ENCODE peak calls at places on chromosomes 11 and 22, in four cellular contexts. Q, L, N and C are unnamed samples.

GRCh38 chr11:93100211-93100610 is 97.6 kb downstream of the SLC36A4 start:
- DNase-seq in N (no peak), L (peak), Q (no peak), C (no peak)

GRCh38 chr11:34351687-34352469 is 5.9 kb downstream of the ABTB2 start:
- DNase-seq in N (no peak), L (no peak), Q (no peak), C (no peak)

GRCh38 chr11:31779268-31779879 is 31.7 kb downstream of the PAX6 start:
- DNase-seq in L (peak), Q (peak), N (no peak), C (no peak)

GRCh38 chr22:49380095-49380827 is 447.4 kb downstream of the BRD1 start:
- DNase-seq in N (no peak), Q (no peak), L (no peak), C (no peak)

GRCh38 chr11:37026326-37026725 is 428.3 kb upstream of the RAG2 start:
- DNase-seq in Q (no peak), N (no peak), L (no peak), C (no peak)

GRCh38 chr11:112174789-112175595 is at the start of gene BCO2:
- DNase-seq in Q (peak), L (peak), N (peak), C (peak)

GRCh38 chr11:43756575-43756974 is 76.0 kb downstream of the HSD17B12 start:
- DNase-seq in N (no peak), L (peak), Q (no peak), C (no peak)

GRCh38 chr22:29166180-29166579 is 39.5 kb upstream of the EMID1 start:
- DNase-seq in N (no peak), Q (no peak), L (no peak), C (no peak)

GRCh38 chr22:20464096-20464614 is 26.5 kb upstream of the SCARF2 start:
- DNase-seq in Q (no peak), L (no peak), N (no peak), C (no peak)

GRCh38 chr11:394034-394857 is at the start of gene PKP3:
- DNase-seq in Q (peak), N (no peak), L (peak), C (peak)

GRCh38 chr11:64371201-64371600 is 12.2 kb downstream of the RPS6KA4 start:
- DNase-seq in L (no peak), N (no peak), Q (no peak), C (no peak)

GRCh38 chr11:78688460-78688859 is 113.8 kb upstream of the NARS2 start:
- DNase-seq in Q (no peak), N (no peak), L (no peak), C (no peak)

GRCh38 chr11:134332189-134332631 is 422 bp downstream of the GLB1L2 start:
- DNase-seq in Q (no peak), N (peak), L (no peak), C (peak)

GRCh38 chr22:36232715-36233401 is 6.5 kb downstream of the APOL2 start:
- DNase-seq in N (no peak), Q (no peak), L (no peak), C (no peak)

GRCh38 chr11:21048626-21049025 is 379.2 kb downstream of the NELL1 start:
- DNase-seq in L (no peak), Q (no peak), N (no peak), C (no peak)

GRCh38 chr22:44818727-44819126 is 66.4 kb downstream of the ARHGAP8 start:
- DNase-seq in L (no peak), N (no peak), Q (no peak), C (no peak)

GRCh38 chr11:77140231-77140959 is 12.3 kb downstream of the MYO7A start:
- DNase-seq in L (peak), N (no peak), Q (no peak), C (peak)

GRCh38 chr11:99068832-99069231 is 48.1 kb downstream of the CNTN5 start:
- DNase-seq in L (no peak), N (no peak), Q (no peak), C (no peak)

GRCh38 chr11:27839226-27839913 is 139.1 kb upstream of the BDNF start:
- DNase-seq in N (no peak), L (peak), Q (peak), C (no peak)

GRCh38 chr22:41311487-41311886 is 10.2 kb downstream of the ZC3H7B start:
- DNase-seq in N (no peak), Q (no peak), L (no peak), C (no peak)

GRCh38 chr11:2434506-2435255 is 9.6 kb downstream of the TRPM5 start:
- DNase-seq in N (no peak), Q (no peak), L (no peak), C (no peak)

GRCh38 chr11:118699508-118700220 is 20.2 kb upstream of the TREH start:
- DNase-seq in Q (no peak), L (no peak), N (no peak), C (no peak)

GRCh38 chr22:37295213-37295886 is 13.0 kb downstream of the CYTH4 start:
- DNase-seq in L (no peak), N (no peak), Q (no peak), C (peak)

GRCh38 chr11:127345819-127346459 is 345.4 kb upstream of the KIRREL3 start:
- DNase-seq in Q (peak), N (peak), L (peak), C (peak)

DNA sequence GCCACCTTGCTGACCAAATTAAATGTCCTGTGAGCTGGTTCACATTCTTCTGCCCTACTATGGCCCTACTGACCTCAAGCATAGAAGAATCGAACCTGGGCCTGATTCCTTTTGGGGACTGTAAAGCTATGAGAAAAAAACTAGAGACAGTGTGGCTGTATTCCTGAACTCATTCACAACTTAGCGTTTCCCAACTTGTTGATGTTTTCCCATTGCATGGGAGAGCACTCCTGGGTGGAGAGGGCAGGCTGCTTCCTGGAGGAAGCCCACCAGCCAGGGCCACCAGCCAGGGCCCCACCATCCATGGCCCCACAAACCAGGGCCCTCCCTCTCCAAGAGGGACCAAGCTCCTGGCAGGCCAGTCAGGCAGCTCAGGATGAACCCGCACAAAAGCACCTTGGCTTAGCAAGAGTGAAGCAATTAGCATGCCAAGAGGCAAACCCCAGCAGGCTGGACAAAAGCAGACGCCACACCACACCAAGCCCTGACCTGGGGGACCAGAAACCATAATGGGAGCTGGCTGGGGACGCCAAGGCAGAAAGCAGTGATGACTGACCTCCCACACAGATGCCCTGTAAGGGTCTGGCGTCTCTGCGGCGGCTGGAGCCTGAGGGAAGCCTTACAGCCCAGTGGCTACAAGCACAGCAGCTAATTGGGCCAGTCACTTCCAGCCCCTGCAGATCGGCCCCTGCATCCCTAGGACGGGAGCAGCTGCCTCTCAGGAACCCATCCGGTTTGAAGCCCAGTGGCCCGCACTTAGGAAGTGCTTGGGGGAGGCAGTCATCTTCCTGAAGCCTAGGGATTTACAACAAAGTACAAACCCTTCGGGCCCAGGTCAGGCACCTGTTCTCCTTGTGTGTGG is 2.1 kb downstream of the CERK start:
- DNase-seq in N (no peak), L (no peak), Q (peak), C (peak)
- H2BK15ac ChIP-seq in N (no peak), L (no peak), Q (no peak), C (no peak)

DNA sequence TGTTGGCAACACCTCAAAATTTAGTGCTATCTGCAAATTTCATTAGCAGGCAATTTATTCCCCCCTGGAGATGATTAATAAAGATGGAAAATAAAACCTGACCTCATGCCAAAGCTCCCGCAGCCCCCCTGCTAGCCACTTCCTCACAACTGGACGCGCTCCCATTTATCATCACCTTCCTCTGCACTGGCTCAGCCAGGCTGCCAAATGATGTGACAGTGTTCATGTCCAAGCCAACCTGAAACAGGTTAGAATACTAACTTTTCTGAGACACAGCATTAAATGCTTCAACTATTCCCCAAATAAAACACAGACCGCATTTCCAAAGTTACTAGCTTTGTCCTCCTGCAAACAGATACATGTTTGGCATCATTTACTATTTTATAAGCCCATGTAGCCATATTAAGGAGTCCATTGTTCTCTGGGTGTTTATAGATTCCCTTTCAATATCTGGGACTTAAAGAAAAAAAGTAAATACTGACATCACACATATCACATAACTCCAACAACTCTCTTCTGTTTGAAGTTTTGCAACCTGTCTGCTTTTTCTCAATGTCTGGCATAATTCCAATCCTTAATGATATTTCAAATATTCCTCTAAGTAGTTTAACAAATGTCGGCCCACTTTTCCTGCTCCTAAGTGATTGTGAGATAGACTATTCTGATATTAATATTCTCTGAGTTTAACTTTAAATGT is 829.8 kb upstream of the FAT3 start:
- DNase-seq in Q (no peak), N (no peak), L (no peak), C (no peak)
- H4K8ac ChIP-seq in Q (no peak), N (no peak), L (no peak), C (no peak)

GRCh38 chr11:116792869-116793475 is 1.3 kb upstream of the APOA5 start:
- DNase-seq in Q (peak), N (no peak), L (peak), C (no peak)

GRCh38 chr11:116791002-116791812 is 472 bp downstream of the APOA5 start:
- DNase-seq in Q (peak), L (peak), N (peak), C (peak)

GRCh38 chr11:116792144-116792868 is 627 bp upstream of the APOA5 start:
- DNase-seq in N (no peak), L (no peak), Q (no peak), C (no peak)

GRCh38 chr11:116790167-116791001 is 1.3 kb downstream of the APOA5 start:
- DNase-seq in L (no peak), N (no peak), Q (no peak), C (no peak)

GRCh38 chr11:116791813-116792143 is at the start of gene APOA5:
- DNase-seq in N (no peak), Q (no peak), L (no peak), C (no peak)
- H2BK15ac ChIP-seq in N (peak), Q (no peak), L (no peak), C (no peak)

DNA sequence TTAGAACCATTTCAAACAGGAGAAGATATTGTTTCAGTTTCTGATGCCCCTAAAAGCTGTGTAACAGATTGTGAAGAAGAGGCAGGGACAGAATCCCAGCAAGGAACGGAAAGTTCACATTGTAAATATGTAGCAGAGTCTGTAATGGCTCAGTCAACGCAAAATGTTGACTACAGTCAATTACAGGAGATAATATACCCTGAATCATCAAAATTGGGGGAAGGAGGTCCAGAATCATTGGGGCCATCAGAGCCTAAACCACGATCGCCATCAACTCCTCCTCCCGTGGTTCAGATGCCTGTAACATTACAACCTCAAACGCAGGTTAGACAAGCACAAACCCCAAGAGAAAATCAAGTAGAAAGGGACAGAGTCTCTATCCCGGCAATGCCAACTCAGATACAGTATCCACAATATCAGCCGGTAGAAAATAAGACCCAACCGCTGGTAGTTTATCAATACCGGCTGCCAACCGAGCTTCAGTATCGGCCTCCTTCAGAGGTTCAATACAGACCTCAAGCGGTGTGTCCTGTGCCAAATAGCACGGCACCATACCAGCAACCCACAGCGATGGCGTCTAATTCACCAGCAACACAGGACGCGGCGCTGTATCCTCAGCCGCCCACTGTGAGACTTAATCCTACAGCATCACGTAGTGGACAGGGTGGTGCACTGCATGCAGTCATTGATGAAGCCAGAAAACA is 40.8 kb downstream of the IGLL1 start:
- DNase-seq in L (peak), N (peak), Q (peak), C (peak)
- H4K8ac ChIP-seq in L (no peak), N (no peak), Q (no peak), C (no peak)